ENCODE peak calls at places on chromosomes 2 and 18, in four cellular contexts. W is tibial nerve, F is HCT116, Z is esophagus squamous epithelium. C is an unnamed sample.

GRCh38 chr18:5175378-5175777 is 21.7 kb downstream of the AKAIN1 start:
- DNase-seq in F (no peak), Z (no peak), W (no peak), C (no peak)

GRCh38 chr2:1664698-1665097 is 79.6 kb downstream of the PXDN start:
- DNase-seq in F (no peak), W (no peak), Z (no peak), C (peak; percentile 5)

GRCh38 chr18:47627030-47627429 is 303.4 kb downstream of the SMAD2 start:
- DNase-seq in W (no peak), F (no peak), Z (no peak), C (no peak)

GRCh38 chr18:31065036-31065773 is 22.7 kb upstream of the DSC3 start:
- DNase-seq in Z (no peak), W (no peak), F (no peak), C (no peak)

GRCh38 chr2:239602290-239603282 is 201.8 kb upstream of the HDAC4 start:
- DNase-seq in Z (no peak), W (no peak), F (no peak), C (peak; percentile 9)

GRCh38 chr2:164178835-164179470 is 442.3 kb downstream of the GRB14 start:
- DNase-seq in W (no peak), Z (no peak), F (no peak), C (no peak)

GRCh38 chr2:159230145-159230877 is 56.2 kb downstream of the WDSUB1 start:
- DNase-seq in F (no peak), Z (no peak), W (no peak), C (no peak)

GRCh38 chr2:58042486-58042970 is 4.1 kb upstream of the VRK2 start:
- DNase-seq in F (peak; percentile 92), W (no peak), Z (no peak), C (no peak)

GRCh38 chr2:1708476-1709334 is 35.6 kb downstream of the PXDN start:
- DNase-seq in Z (no peak), F (no peak), W (no peak), C (no peak)

GRCh38 chr2:18046558-18046957 is 168.1 kb downstream of the KCNS3 start:
- DNase-seq in F (no peak), Z (no peak), W (no peak), C (no peak)

GRCh38 chr2:231449503-231450054 is 14.7 kb downstream of the NCL start:
- DNase-seq in W (no peak), F (no peak), Z (no peak), C (no peak)

GRCh38 chr2:236867441-236868260 is 218.0 kb upstream of the COPS8 start:
- DNase-seq in F (no peak), W (no peak), Z (no peak), C (no peak)

GRCh38 chr2:16327311-16327710 is 338.3 kb downstream of the CYRIA start:
- DNase-seq in Z (no peak), F (no peak), W (no peak), C (no peak)

GRCh38 chr2:15458277-15458676 is 102.9 kb downstream of the NBAS start:
- DNase-seq in Z (no peak), F (no peak), W (no peak), C (no peak)

GRCh38 chr2:148459300-148459891 is 185.2 kb upstream of the EPC2 start:
- DNase-seq in W (no peak), F (no peak), Z (no peak), C (no peak)

GRCh38 chr2:118779362-118779761 is 68.1 kb downstream of the EN1 start:
- DNase-seq in Z (no peak), W (no peak), F (no peak), C (no peak)

DNA sequence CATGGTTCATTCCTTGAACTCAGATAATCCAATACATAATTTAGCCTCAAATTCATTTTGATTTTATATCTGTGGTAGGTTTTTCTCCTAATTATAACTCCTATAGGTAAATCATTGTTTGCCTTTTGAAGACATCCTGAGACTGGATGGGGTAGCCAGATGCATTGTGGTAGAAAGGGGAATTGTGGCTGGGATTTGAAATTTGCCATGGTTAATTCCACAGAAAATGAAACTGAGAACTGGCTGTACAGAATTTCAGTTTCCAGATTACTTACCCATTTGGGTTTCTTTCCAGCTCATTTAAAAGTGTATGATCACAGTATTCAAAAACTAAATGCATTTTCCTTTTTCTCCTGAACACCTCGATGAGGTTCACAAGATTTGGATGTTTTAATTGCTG is 18.2 kb downstream of the CDKL4 start:
- DNase-seq in F (no peak), Z (no peak), W (no peak), C (no peak)
- TF ChIP-seq POLR2A in F (no peak), Z (no peak), W (no peak), C (no peak)

GRCh38 chr18:55324166-55324565 is 263.8 kb downstream of the TCF4 start:
- DNase-seq in W (no peak), F (no peak), Z (no peak), C (no peak)

GRCh38 chr18:55323051-55323994 is 264.7 kb downstream of the TCF4 start:
- DNase-seq in F (no peak), Z (no peak), W (no peak), C (no peak)

GRCh38 chr18:55320399-55321255 is 267.4 kb downstream of the TCF4 start:
- DNase-seq in W (no peak), Z (no peak), F (no peak), C (no peak)

GRCh38 chr18:55321268-55322175 is 266.5 kb downstream of the TCF4 start:
- DNase-seq in F (no peak), W (peak; percentile 85), Z (peak; percentile 29), C (peak; percentile 95)

DNA sequence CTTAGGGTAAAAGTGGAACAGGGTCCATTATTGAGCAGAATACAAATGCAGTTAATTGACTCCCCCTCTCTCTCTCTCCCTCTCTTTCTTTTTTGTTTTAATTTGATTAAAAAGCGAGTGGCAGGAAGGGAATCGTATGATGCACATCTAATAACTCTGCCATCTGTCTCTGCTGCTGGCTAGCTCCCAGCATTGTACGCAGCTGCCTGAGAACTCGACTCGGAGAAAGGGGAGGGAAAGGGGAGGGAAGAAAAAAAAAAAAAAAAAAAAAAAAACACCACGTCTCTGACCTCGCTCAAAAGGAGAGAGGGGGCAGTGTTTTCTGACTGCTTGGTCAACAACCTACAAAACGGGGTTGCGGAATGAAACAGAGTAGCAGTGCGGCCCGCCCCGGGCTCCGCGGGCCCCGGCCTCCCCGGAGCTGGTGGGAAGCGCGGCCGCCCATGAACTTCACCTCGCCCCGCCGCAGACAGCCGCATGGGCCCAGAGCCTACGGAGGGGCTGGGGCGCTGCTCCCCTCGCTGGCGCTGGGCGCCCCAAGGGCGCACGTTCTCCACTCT is 265.7 kb downstream of the TCF4 start:
- DNase-seq in W (peak; percentile 87), F (no peak), Z (no peak), C (peak; percentile 91)
- TF ChIP-seq POLR2A in W (peak; percentile 54), F (no peak), Z (no peak), C (no peak)

GRCh38 chr2:157311706-157312105 is 13.9 kb downstream of the ERMN start:
- DNase-seq in Z (no peak), W (no peak), F (no peak), C (no peak)
- TF ChIP-seq POLR2A in Z (no peak), W (no peak), F (no peak), C (no peak)

DNA sequence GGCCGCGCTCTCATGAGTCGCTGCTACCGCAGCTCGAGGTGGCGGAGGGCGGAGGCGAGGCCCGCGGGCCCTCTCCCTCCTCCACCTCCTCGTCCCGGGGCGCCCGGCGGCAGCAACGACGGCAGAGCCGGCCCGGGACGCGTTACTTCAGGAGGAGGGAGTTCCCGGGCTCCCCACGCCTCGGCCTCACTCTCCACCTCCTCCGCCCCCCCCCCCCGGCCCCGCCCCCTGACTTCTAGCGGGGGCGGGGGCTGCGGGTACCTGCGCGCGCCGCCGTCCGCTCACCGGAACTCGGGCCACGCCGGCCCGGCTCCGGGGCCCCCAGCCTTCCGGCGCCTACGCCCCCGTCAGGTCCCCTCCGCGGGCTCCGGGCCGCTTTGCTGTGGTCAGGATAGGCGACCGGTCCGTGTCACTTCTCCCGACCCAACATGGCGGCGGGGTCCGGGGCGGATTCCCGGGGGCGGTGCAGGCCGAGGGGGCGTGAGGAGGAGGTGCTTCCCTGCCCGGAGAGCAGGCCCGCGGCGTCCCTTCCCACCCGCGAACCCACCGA is at the start of gene YES1:
- DNase-seq in W (peak; percentile 57), Z (peak; percentile 3), F (peak; percentile 35), C (peak; percentile 86)
- TF ChIP-seq POLR2A in W (peak; percentile 47), Z (no peak), F (peak; percentile 48), C (no peak)

DNA sequence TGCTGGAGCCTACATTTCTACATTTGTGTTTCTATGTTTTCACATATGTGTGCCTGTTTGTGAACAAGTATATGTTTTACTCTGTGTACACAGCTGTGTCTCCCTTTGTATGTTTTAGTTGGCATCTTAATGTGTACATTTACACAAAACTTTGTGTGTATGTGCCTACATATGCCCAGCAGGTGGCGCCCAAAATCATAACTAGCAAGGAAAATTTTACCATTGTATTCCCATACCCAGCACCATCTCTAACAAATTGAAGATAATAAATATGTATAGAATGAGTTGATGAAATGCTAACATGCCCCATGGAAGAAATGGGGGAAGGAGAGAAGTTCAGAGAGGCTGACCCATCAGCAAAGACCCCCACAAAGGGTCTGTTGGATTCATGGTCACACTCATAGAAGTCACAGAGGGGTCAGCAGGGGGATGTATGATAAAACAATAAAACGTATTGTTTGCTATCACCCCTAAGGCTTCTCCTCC is 48.1 kb downstream of the PKDCC start:
- DNase-seq in F (peak; percentile 48), Z (no peak), W (peak; percentile 86), C (peak; percentile 90)
- TF ChIP-seq POLR2A in F (no peak), Z (no peak), W (no peak), C (no peak)

DNA sequence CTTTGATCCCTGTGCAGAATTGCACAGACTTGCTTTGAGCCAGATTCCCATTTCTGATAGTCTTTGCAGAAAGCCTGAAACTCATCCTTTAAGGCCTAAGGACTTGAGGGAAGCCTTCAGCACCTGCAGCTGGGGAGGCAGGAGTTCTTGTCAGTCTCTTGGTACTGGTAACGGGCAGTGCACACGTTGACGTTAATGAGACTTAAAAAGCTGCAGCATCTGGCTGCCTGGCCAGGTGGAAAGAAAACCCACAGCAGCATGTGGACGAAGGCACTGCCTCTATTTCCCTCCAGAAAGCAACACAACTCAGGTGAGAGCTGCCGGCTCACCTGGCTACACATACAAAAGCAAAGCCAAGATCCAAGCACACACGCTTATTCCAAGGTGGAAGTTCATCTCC is 178.8 kb downstream of the ANAPC1 start:
- DNase-seq in W (no peak), F (no peak), Z (no peak), C (no peak)
- TF ChIP-seq POLR2A in W (no peak), F (no peak), Z (no peak), C (no peak)

DNA sequence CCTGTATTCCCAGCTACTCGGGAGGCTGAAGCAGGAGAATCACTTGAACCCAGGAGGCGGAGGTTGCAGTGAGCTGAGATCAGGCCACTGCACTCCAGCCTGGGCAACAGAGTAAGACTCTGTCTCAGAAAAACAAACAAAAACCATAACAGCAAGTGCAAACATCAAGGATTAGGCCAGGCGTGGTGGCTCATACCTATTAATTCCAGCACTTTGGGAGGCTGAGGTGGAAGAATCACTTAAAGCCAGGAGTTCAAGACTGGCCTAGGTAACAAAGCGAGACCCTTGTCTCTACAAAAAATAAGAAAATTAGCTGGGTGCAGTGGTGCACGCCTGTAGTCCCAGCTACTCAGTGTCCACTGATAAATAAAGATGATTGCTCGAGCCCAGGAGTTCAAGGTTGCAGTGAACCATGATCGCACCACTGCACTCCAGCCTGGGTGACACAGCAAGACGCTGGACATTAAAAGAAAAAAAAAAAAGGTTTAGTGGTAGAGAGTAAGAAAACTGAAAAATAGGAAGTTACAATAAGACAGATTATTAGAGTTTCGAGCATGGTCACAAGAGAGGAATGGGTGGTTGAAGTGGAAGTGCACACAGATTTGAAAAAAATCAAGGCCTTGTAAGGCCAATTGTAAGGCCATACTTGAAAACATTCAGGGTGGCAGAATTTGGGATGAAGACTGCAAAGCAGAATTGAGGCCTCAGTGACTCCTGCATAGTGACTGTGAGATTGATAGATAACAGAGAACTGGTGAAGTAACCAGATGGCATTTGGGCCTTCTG is 6.4 kb upstream of the KCMF1 start:
- DNase-seq in W (no peak), F (no peak), Z (no peak), C (no peak)
- TF ChIP-seq POLR2A in W (no peak), F (no peak), Z (no peak), C (no peak)